ENCODE peak calls at places on chromosomes 16 and 17, in eight cellular contexts. B is stimulated activated CD8-positive, alpha-beta memory T cell treated with anti-CD3 and anti-CD28 coated beads, Interleukin-7, amount 100 ng/mL, for 48 hours; Y is activated CD8-positive, alpha-beta memory T cell treated with anti-CD3 and anti-CD28 coated beads for 4 hours; F is nephron progenitor cell; U is progenitor cell of endocrine pancreas; X is dermis blood vessel endothelial cell; P is Calu3; D is T-helper 9 cell. N is an unnamed sample.

GRCh38 chr17:17232303-17232621 is 4.7 kb downstream of the FLCN start:
- DNase-seq in F (no peak), P (no peak), U (no peak), X (no peak), Y (no peak), B (no peak), D (no peak), N (no peak)

GRCh38 chr17:82238562-82239201 is 9.8 kb downstream of the SLC16A3 start:
- DNase-seq in U (no peak), D (peak), P (no peak), Y (no peak), B (peak), X (no peak), F (no peak), N (peak)

GRCh38 chr16:84795338-84796053 is 24.3 kb upstream of the CRISPLD2 start:
- DNase-seq in U (no peak), B (no peak), P (no peak), F (no peak), X (no peak), Y (no peak), D (no peak), N (no peak)

GRCh38 chr17:4710693-4711634 is 532 bp downstream of the ARRB2 start:
- DNase-seq in X (no peak), B (no peak), D (peak), Y (no peak), P (no peak), U (no peak), F (no peak), N (no peak)

GRCh38 chr16:81401035-81401950 is 43.3 kb upstream of the CMIP start:
- DNase-seq in B (no peak), P (peak), U (no peak), D (no peak), Y (no peak), F (no peak), X (peak), N (peak)

GRCh38 chr17:10151667-10152496 is 46.5 kb downstream of the GAS7 start:
- DNase-seq in D (no peak), X (no peak), U (no peak), B (no peak), Y (no peak), F (no peak), P (no peak), N (no peak)

GRCh38 chr17:73261952-73262675 is 434 bp upstream of the CPSF4L start:
- DNase-seq in F (no peak), D (no peak), X (no peak), B (no peak), U (no peak), Y (no peak), P (peak), N (peak)

GRCh38 chr17:78168906-78169793 is 769 bp downstream of the SYNGR2 start:
- DNase-seq in B (no peak), U (peak), F (peak), Y (peak), D (peak), X (peak), P (peak), N (peak)

GRCh38 chr17:4214142-4214541 is 49.6 kb downstream of the ANKFY1 start:
- DNase-seq in Y (no peak), X (no peak), D (no peak), P (no peak), F (no peak), U (no peak), B (no peak), N (no peak)

GRCh38 chr17:17387461-17388362 is 84.5 kb downstream of the NT5M start:
- DNase-seq in B (no peak), F (peak), U (peak), Y (no peak), D (no peak), P (peak), X (no peak), N (no peak)